ENCODE peak calls at places on chromosomes 5 and 9, in six cellular contexts. One of them, this sample, is unnamed.

GRCh38 chr9:76472925-76473324 is 13.9 kb downstream of the GCNT1 start:
- DNase-seq in GM12878: no peak
- DNase-seq in K562: no peak
- DNase-seq in GM12892: no peak
- DNase-seq in HepG2: no peak
- DNase-seq in H1: no peak
- DNase-seq in this sample: no peak

GRCh38 chr9:5879419-5880181 is 11.1 kb upstream of the MLANA start:
- DNase-seq in GM12878: no peak
- DNase-seq in K562: peak
- DNase-seq in GM12892: no peak
- DNase-seq in HepG2: peak
- DNase-seq in H1: no peak
- DNase-seq in this sample: no peak

GRCh38 chr5:2883771-2884170 is 132.3 kb upstream of the IRX2 start:
- DNase-seq in GM12878: no peak
- DNase-seq in K562: no peak
- DNase-seq in GM12892: no peak
- DNase-seq in HepG2: no peak
- DNase-seq in H1: no peak
- DNase-seq in this sample: no peak

GRCh38 chr5:179893076-179893957 is 14.4 kb downstream of the TBC1D9B start:
- DNase-seq in GM12878: no peak
- DNase-seq in K562: no peak
- DNase-seq in GM12892: no peak
- DNase-seq in HepG2: no peak
- DNase-seq in H1: no peak
- DNase-seq in this sample: no peak

GRCh38 chr5:149280124-149280523 is 8.5 kb downstream of the AFAP1L1 start:
- DNase-seq in GM12878: no peak
- DNase-seq in K562: no peak
- DNase-seq in GM12892: no peak
- DNase-seq in HepG2: no peak
- DNase-seq in H1: no peak
- DNase-seq in this sample: no peak

GRCh38 chr9:119009253-119009652 is 360.0 kb downstream of the BRINP1 start:
- DNase-seq in GM12878: no peak
- DNase-seq in K562: no peak
- DNase-seq in GM12892: no peak
- DNase-seq in HepG2: no peak
- DNase-seq in H1: no peak
- DNase-seq in this sample: no peak

GRCh38 chr5:134873987-134874830 is at the start of gene TXNDC15:
- DNase-seq in GM12878: peak
- DNase-seq in K562: peak
- DNase-seq in GM12892: peak
- DNase-seq in HepG2: peak
- DNase-seq in H1: peak
- DNase-seq in this sample: peak

GRCh38 chr5:173473293-173473692 is 143.2 kb downstream of the BOD1 start:
- DNase-seq in GM12878: no peak
- DNase-seq in K562: no peak
- DNase-seq in GM12892: no peak
- DNase-seq in HepG2: no peak
- DNase-seq in H1: no peak
- DNase-seq in this sample: no peak

GRCh38 chr5:167699434-167699833 is 592.0 kb upstream of the WWC1 start:
- DNase-seq in GM12878: no peak
- DNase-seq in K562: no peak
- DNase-seq in GM12892: no peak
- DNase-seq in HepG2: no peak
- DNase-seq in H1: peak
- DNase-seq in this sample: no peak

GRCh38 chr9:38004809-38005560 is 64.0 kb downstream of the SHB start:
- DNase-seq in GM12878: no peak
- DNase-seq in K562: no peak
- DNase-seq in GM12892: no peak
- DNase-seq in HepG2: no peak
- DNase-seq in H1: no peak
- DNase-seq in this sample: no peak

GRCh38 chr5:38742821-38743220 is 103.0 kb upstream of the OSMR start:
- DNase-seq in GM12878: no peak
- DNase-seq in K562: no peak
- DNase-seq in GM12892: no peak
- DNase-seq in HepG2: no peak
- DNase-seq in H1: no peak
- DNase-seq in this sample: no peak

GRCh38 chr9:105662184-105663104 is at the start of gene TAL2:
- DNase-seq in GM12878: peak
- DNase-seq in K562: no peak
- DNase-seq in GM12892: no peak
- DNase-seq in HepG2: no peak
- DNase-seq in H1: no peak
- DNase-seq in this sample: no peak

GRCh38 chr5:32687167-32687831 is 23.8 kb upstream of the NPR3 start:
- DNase-seq in GM12878: no peak
- DNase-seq in K562: no peak
- DNase-seq in GM12892: no peak
- DNase-seq in HepG2: no peak
- DNase-seq in H1: no peak
- DNase-seq in this sample: no peak

GRCh38 chr5:143065185-143065584 is 295.0 kb downstream of the ARHGAP26 start:
- DNase-seq in GM12878: no peak
- DNase-seq in K562: no peak
- DNase-seq in GM12892: no peak
- DNase-seq in HepG2: no peak
- DNase-seq in H1: no peak
- DNase-seq in this sample: no peak

GRCh38 chr5:73495772-73496346 is 2.4 kb upstream of the BTF3 start:
- DNase-seq in GM12878: no peak
- DNase-seq in K562: no peak
- DNase-seq in GM12892: no peak
- DNase-seq in HepG2: no peak
- DNase-seq in H1: no peak
- DNase-seq in this sample: no peak

GRCh38 chr5:127870914-127871313 is 167.7 kb downstream of the CCDC192 start:
- DNase-seq in GM12878: no peak
- DNase-seq in K562: no peak
- DNase-seq in GM12892: no peak
- DNase-seq in HepG2: no peak
- DNase-seq in H1: no peak
- DNase-seq in this sample: no peak

GRCh38 chr5:180291234-180291940 is 496 bp downstream of the MAPK9 start:
- DNase-seq in GM12878: no peak
- DNase-seq in K562: peak
- DNase-seq in GM12892: peak
- DNase-seq in HepG2: no peak
- DNase-seq in H1: no peak
- DNase-seq in this sample: peak

GRCh38 chr9:94853887-94854286 is 127.4 kb downstream of the AOPEP start:
- DNase-seq in GM12878: no peak
- DNase-seq in K562: no peak
- DNase-seq in GM12892: no peak
- DNase-seq in HepG2: peak
- DNase-seq in H1: no peak
- DNase-seq in this sample: no peak

GRCh38 chr9:134554750-134555655 is 86.6 kb upstream of the COL5A1 start:
- DNase-seq in GM12878: no peak
- DNase-seq in K562: no peak
- DNase-seq in GM12892: no peak
- DNase-seq in HepG2: no peak
- DNase-seq in H1: no peak
- DNase-seq in this sample: no peak

GRCh38 chr5:132095077-132095744 is 21.6 kb downstream of the CSF2 start:
- DNase-seq in GM12878: no peak
- DNase-seq in K562: no peak
- DNase-seq in GM12892: no peak
- DNase-seq in HepG2: no peak
- DNase-seq in H1: no peak
- DNase-seq in this sample: no peak

GRCh38 chr5:169945831-169946261 is 34.4 kb downstream of the INSYN2B start:
- DNase-seq in GM12878: no peak
- DNase-seq in K562: no peak
- DNase-seq in GM12892: no peak
- DNase-seq in HepG2: no peak
- DNase-seq in H1: no peak
- DNase-seq in this sample: no peak

GRCh38 chr9:14383815-14384214 is 69.9 kb upstream of the NFIB start:
- DNase-seq in GM12878: no peak
- DNase-seq in K562: no peak
- DNase-seq in GM12892: no peak
- DNase-seq in HepG2: no peak
- DNase-seq in H1: no peak
- DNase-seq in this sample: no peak
- TF ChIP-seq POLR2AphosphoS5 in GM12878: no peak
- TF ChIP-seq POLR2AphosphoS5 in K562: no peak
- TF ChIP-seq POLR2AphosphoS5 in GM12892: no peak
- TF ChIP-seq POLR2AphosphoS5 in HepG2: no peak
- TF ChIP-seq POLR2AphosphoS5 in H1: no peak
- TF ChIP-seq POLR2AphosphoS5 in this sample: no peak

DNA sequence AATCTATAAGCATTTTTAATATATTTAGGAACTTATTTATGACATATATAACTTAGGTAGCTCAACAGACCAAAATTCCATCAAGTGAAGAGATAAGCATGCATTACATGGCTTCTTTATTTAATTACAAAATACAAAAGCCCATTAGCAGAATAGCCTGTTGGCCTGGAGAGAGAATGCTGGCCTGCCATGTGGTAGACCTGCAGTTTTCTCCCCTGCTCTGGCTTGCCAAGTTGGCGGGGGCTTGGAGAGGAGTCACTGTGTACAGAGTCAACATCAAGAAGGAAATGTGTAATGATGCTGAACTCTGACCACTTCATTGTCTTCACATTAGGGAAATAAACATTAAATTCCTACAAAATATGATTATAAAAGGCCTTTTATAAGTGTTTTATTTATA is 69.8 kb upstream of the CNTLN start:
- DNase-seq in GM12878: no peak
- DNase-seq in K562: no peak
- DNase-seq in GM12892: no peak
- DNase-seq in HepG2: peak
- DNase-seq in H1: no peak
- DNase-seq in this sample: no peak
- TF ChIP-seq TAF1 in GM12878: no peak
- TF ChIP-seq TAF1 in K562: no peak
- TF ChIP-seq TAF1 in GM12892: no peak
- TF ChIP-seq TAF1 in HepG2: no peak
- TF ChIP-seq TAF1 in H1: no peak
- TF ChIP-seq TAF1 in this sample: no peak

GRCh38 chr5:178123094-178123986 is 7.5 kb upstream of the RMND5B start:
- DNase-seq in GM12878: no peak
- DNase-seq in K562: no peak
- DNase-seq in GM12892: no peak
- DNase-seq in HepG2: no peak
- DNase-seq in H1: no peak
- DNase-seq in this sample: no peak

GRCh38 chr5:178125253-178125916 is 5.4 kb upstream of the RMND5B start:
- DNase-seq in GM12878: no peak
- DNase-seq in K562: no peak
- DNase-seq in GM12892: no peak
- DNase-seq in HepG2: no peak
- DNase-seq in H1: no peak
- DNase-seq in this sample: no peak

GRCh38 chr5:178126556-178126955 is 4.3 kb upstream of the RMND5B start:
- DNase-seq in GM12878: no peak
- DNase-seq in K562: no peak
- DNase-seq in GM12892: no peak
- DNase-seq in HepG2: no peak
- DNase-seq in H1: peak
- DNase-seq in this sample: no peak

GRCh38 chr5:178122346-178122745 is 8.5 kb upstream of the RMND5B start:
- DNase-seq in GM12878: no peak
- DNase-seq in K562: no peak
- DNase-seq in GM12892: no peak
- DNase-seq in HepG2: no peak
- DNase-seq in H1: no peak
- DNase-seq in this sample: no peak

DNA sequence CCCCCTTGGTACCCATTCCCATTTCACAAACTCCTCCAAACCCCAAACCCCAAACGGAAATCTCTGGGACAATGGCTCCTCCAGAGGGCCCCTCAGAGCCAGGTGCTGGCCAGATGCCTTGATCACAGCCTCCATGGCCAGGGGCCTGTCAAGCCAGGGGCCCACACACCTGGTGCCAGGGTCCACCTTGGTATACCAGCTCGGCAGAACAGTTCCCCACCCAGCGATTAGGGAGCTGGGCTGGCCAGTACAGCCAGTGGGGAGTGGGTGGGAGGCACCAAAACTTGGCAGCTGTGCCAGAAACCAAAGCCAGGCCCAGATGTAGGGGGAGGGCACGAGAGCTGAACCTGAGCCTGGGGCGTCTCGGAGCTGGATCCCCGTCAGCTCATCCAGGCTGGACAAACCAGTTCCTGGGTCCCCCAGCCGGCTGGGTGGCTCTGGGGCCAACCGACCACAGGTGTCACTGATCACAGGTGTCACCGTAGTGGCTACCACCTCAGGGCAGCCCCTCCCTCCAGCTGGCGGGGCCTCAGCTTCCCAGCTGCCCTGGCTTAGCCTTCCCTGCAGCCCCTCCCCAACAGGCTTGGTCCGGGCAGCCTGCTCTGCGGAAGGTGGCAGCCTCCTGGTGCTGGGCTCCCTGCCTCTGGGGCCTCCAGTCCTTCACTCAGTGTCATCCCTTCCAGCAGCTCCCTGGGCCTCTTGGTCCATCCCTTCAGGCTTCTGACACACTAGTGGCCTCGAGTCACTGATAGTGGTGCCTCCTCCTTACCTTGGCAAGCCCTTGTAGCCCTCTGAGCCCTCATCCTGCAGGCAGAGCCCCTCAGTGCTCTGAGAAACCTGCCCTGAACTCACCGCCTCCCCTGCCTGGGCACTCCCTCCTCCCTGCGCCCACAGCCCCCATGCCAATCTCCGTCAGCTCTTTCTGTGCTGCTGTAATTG is 6.6 kb upstream of the RMND5B start:
- DNase-seq in GM12878: no peak
- DNase-seq in K562: no peak
- DNase-seq in GM12892: no peak
- DNase-seq in HepG2: no peak
- DNase-seq in H1: no peak
- DNase-seq in this sample: no peak
- TF ChIP-seq POLR2A in GM12878: peak
- TF ChIP-seq POLR2A in K562: no peak
- TF ChIP-seq POLR2A in GM12892: no peak
- TF ChIP-seq POLR2A in HepG2: no peak
- TF ChIP-seq POLR2A in H1: no peak
- TF ChIP-seq POLR2A in this sample: no peak

DNA sequence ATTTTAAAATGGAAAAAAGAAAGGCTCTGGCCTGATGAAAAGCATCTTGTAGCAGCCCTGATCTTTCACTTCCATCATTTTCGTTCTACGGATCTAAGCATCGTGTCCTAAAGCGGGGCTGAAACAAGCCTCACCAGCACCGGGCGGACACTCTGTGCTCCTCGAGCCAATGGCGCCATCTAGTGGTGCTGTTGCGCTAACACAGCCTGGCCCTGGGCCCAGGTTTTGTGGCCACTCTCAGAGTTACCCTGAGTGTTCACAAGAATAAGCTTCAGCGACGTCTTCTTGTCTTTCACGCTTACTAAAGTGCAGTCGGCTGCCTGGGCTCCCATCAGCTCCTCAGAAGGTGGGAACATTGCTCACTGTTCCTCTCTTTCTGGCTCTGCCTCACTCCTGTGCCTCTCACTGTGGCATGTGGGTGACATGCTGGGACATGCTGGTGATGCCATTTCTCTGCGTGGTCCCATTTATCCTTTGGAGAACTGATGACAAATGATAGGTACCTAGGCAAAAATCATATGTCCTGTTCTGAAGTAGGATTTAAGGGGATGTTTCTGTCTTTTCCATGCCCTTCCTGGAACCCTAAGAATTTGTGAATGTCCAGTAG is 32.7 kb downstream of the DMRT3 start:
- DNase-seq in GM12878: no peak
- DNase-seq in K562: peak
- DNase-seq in GM12892: peak
- DNase-seq in HepG2: peak
- DNase-seq in H1: peak
- DNase-seq in this sample: peak
- TF ChIP-seq POLR2AphosphoS5 in GM12878: no peak
- TF ChIP-seq POLR2AphosphoS5 in K562: no peak
- TF ChIP-seq POLR2AphosphoS5 in GM12892: no peak
- TF ChIP-seq POLR2AphosphoS5 in HepG2: no peak
- TF ChIP-seq POLR2AphosphoS5 in H1: no peak
- TF ChIP-seq POLR2AphosphoS5 in this sample: no peak

This sample was measured in GM12891.